ENCODE peak calls at places on chromosomes 11 and 22, in seven cellular contexts. E, K, C, N, O, W and A are unnamed samples.

GRCh38 chr22:46547883-46548244 is 10.4 kb upstream of the CELSR1 start:
- DNase-seq in O (no peak), N (peak; percentile 93), W (peak; percentile 30), K (peak; percentile 92), C (peak; percentile 67), E (peak; percentile 94), A (peak; percentile 84)

GRCh38 chr11:95904009-95904650 is 19.8 kb downstream of the MTMR2 start:
- DNase-seq in K (no peak), C (no peak), W (no peak), E (no peak), O (no peak), N (no peak), A (no peak)

GRCh38 chr11:111961389-111962300 is 24.5 kb downstream of the DIXDC1 start:
- DNase-seq in N (no peak), W (no peak), E (no peak), O (no peak), K (no peak), C (no peak), A (no peak)

GRCh38 chr11:368414-369335 is 624 bp upstream of the B4GALNT4 start:
- DNase-seq in W (no peak), C (no peak), K (peak; percentile 18), N (no peak), E (no peak), O (no peak), A (no peak)

GRCh38 chr22:47162865-47163264 is 400.4 kb downstream of the TBC1D22A start:
- DNase-seq in C (no peak), N (peak; percentile 43), O (no peak), E (no peak), K (no peak), W (peak; percentile 3), A (no peak)

GRCh38 chr11:30196400-30197206 is 34.2 kb upstream of the FSHB start:
- DNase-seq in C (peak; percentile 48), K (peak; percentile 37), O (peak; percentile 85), E (no peak), W (peak; percentile 25), N (no peak), A (no peak)

GRCh38 chr22:25942126-25942988 is 200.4 kb downstream of the MYO18B start:
- DNase-seq in E (no peak), O (no peak), N (no peak), K (no peak), C (no peak), W (no peak), A (no peak)

GRCh38 chr11:67732045-67732787 is 57.8 kb upstream of the ALDH3B2 start:
- DNase-seq in O (peak; percentile 79), W (no peak), C (no peak), N (no peak), E (no peak), K (no peak), A (no peak)

GRCh38 chr11:114315749-114316368 is 19.7 kb downstream of the NNMT start:
- DNase-seq in W (no peak), N (no peak), O (no peak), K (no peak), E (peak; percentile 86), C (peak; percentile 51), A (no peak)

GRCh38 chr11:97557399-97557798 is 1167.6 kb downstream of the JRKL start:
- DNase-seq in K (no peak), N (no peak), O (peak; percentile 1), W (no peak), C (no peak), E (no peak), A (no peak)
- H3K4me3 ChIP-seq in K (no peak overlapping the region), N (no peak overlapping the region), O (no peak overlapping the region), W (no peak overlapping the region), C (no peak overlapping the region), E (no peak overlapping the region), A (no peak overlapping the region)

DNA sequence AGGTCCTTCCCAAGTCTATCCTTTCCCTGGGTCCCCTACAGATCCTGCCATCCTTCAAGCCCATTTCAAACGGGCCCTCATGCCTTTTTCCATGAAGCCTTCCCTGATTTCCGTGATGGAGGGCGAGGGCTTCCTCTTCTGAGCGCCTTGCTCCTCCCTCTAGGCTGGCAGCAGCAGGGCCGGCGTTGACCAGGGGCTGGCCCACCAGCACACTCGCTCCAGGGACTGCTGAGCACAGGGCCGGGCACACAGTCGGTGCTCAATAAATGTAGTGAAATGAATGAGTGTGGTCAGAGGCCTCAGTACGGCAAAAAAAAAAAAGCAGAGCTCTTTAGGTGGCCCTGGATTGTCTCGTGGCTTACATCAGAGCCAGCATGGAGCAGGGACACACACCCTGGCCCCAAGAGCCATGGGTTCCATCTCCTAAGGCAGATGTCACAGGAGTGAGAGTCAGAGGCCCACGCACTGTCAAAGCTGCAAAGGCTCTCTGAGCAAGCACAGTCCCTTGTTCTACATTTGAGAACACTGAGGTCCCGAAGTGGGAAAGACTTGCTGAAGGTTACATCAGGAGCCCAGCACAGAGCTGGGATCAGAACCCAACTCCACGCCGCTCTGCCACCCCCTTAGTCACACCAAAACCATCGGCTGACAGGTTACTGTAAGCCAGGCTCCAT is 3.1 kb downstream of the IL2RB start:
- DNase-seq in N (no peak), W (no peak), E (no peak), K (no peak), C (no peak), O (no peak), A (no peak)
- H3K27me3 ChIP-seq in N (peaks cover 25% of the 10 kb centered on the region), W (no peaks in the 10 kb centered on the region), E (no peaks in the 10 kb centered on the region), K (peaks cover 50% of the 10 kb centered on the region), C (no peaks in the 10 kb centered on the region), O (no peaks in the 10 kb centered on the region), A (no peaks in the 10 kb centered on the region)

GRCh38 chr11:12746593-12747097 is 72.4 kb downstream of the TEAD1 start:
- DNase-seq in O (peak; percentile 86), K (peak; percentile 93), C (no peak), W (no peak), N (peak; percentile 77), E (no peak), A (peak; percentile 68)
- TF ChIP-seq CTCF in O (no peak), K (no peak), C (no peak), W (no peak), N (no peak), E (no peak), A (no peak)

GRCh38 chr22:50486561-50487289 is at the start of gene MIOX:
- DNase-seq in N (no peak), O (no peak), K (no peak), C (no peak), W (no peak), E (no peak), A (no peak)
- H3K4me3 ChIP-seq in N (no peak within 1 kb of the TSS), O (no peak within 1 kb of the TSS), K (no peak within 1 kb of the TSS), C (no peak within 1 kb of the TSS), W (no peak within 1 kb of the TSS), E (no peak within 1 kb of the TSS), A (no peak within 1 kb of the TSS)

GRCh38 chr11:66697988-66698387 is 20.3 kb upstream of the RBM4B start:
- DNase-seq in C (no peak), O (no peak), N (no peak), W (no peak), K (no peak), E (no peak), A (no peak)
- H3K27me3 ChIP-seq in C (no peaks in the 10 kb centered on the region), O (no peaks in the 10 kb centered on the region), N (no peaks in the 10 kb centered on the region), W (no peaks in the 10 kb centered on the region), K (no peaks in the 10 kb centered on the region), E (no peaks in the 10 kb centered on the region), A (no peaks in the 10 kb centered on the region)

GRCh38 chr11:86358720-86359119 is 16.0 kb upstream of the CCDC81 start:
- DNase-seq in E (no peak), N (no peak), W (no peak), C (no peak), K (no peak), O (no peak), A (no peak)

GRCh38 chr11:86365566-86365965 is 9.1 kb upstream of the CCDC81 start:
- DNase-seq in C (no peak), W (no peak), O (no peak), N (no peak), E (no peak), K (peak; percentile 58), A (no peak)

GRCh38 chr11:86363424-86363823 is 11.3 kb upstream of the CCDC81 start:
- DNase-seq in N (no peak), O (no peak), E (no peak), C (no peak), W (no peak), K (no peak), A (no peak)

GRCh38 chr11:86355256-86355655 is 19.4 kb upstream of the CCDC81 start:
- DNase-seq in N (no peak), C (no peak), W (no peak), E (no peak), O (no peak), K (no peak), A (no peak)

GRCh38 chr11:86360775-86361395 is 13.8 kb upstream of the CCDC81 start:
- DNase-seq in W (no peak), O (peak; percentile 45), N (no peak), E (no peak), K (peak; percentile 73), C (no peak), A (no peak)
- TF ChIP-seq CTCF in W (no peak), O (peak; percentile 56), N (no peak), E (peak; percentile 2), K (peak; percentile 63), C (no peak), A (no peak)

DNA sequence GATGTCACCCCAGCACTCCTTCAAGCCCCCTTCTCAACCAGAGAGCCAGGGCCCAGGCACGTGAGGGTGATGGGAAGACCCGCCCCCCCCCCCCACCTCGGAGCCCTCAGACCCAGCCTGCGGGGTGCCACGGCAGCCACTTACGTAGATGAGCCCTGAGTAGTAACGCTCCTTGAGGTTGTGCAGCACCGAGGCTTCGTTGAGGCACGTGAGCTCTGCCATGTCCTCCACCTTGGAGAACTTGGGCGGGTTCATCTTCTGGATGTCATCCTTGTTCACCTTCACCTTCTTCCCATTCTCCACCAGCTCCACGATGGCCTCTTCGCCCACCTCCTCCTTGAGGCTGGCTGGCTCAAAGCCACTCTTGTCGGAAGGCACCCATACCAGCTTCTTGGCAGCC is 39.0 kb downstream of the MYH9 start:
- DNase-seq in C (no peak), O (no peak), W (no peak), E (no peak), K (no peak), N (no peak), A (no peak)
- H3K4me3 ChIP-seq in C (no peak overlapping the region), O (no peak overlapping the region), W (no peak overlapping the region), E (no peak overlapping the region), K (no peak overlapping the region), N (no peak overlapping the region), A (peak overlapping the region; percentile 34)

GRCh38 chr22:43881091-43882061 is 10.4 kb downstream of the PNPLA5 start:
- DNase-seq in N (peak; percentile 62), W (no peak), E (no peak), K (no peak), O (no peak), C (no peak), A (no peak)
- H3K27me3 ChIP-seq in N (peaks cover 37% of the 10 kb centered on the region), W (no peaks in the 10 kb centered on the region), E (no peaks in the 10 kb centered on the region), K (peaks cover 17% of the 10 kb centered on the region), O (peaks cover 20% of the 10 kb centered on the region), C (no peaks in the 10 kb centered on the region), A (no peaks in the 10 kb centered on the region)